ENCODE peak calls at places on chromosomes 12 and 14, in four cellular contexts. W is K562, J is HepG2, D is H1. U is an unnamed sample.

GRCh38 chr12:115914122-115914521 is 363.4 kb downstream of the MED13L start:
- DNase-seq in D (no peak), W (no peak), J (no peak), U (no peak)

GRCh38 chr12:97758586-97758985 is 296.0 kb downstream of the RMST start:
- DNase-seq in J (no peak), D (no peak), W (no peak), U (no peak)

GRCh38 chr14:87994974-87995373 is 2.0 kb upstream of the GALC start:
- DNase-seq in D (no peak), W (no peak), J (peak; percentile 13), U (no peak)

GRCh38 chr12:25197608-25198007 is 2.6 kb downstream of the ETFRF1 start:
- DNase-seq in J (no peak), W (no peak), D (no peak), U (no peak)

GRCh38 chr12:71477046-71477445 is 37.4 kb downstream of the LGR5 start:
- DNase-seq in W (no peak), D (no peak), J (no peak), U (no peak)

GRCh38 chr14:93859957-93860356 is 67.2 kb upstream of the FAM181A start:
- DNase-seq in W (no peak), D (no peak), J (no peak), U (no peak)

GRCh38 chr14:73802431-73803188 is 49.0 kb upstream of the PTGR2 start:
- DNase-seq in J (no peak), D (no peak), W (no peak), U (no peak)

GRCh38 chr12:113870035-113870434 is 96.1 kb downstream of the RBM19 start:
- DNase-seq in W (no peak), J (no peak), D (no peak), U (no peak)

GRCh38 chr12:131676544-131676943 is 34.3 kb upstream of the SFSWAP start:
- DNase-seq in W (no peak), D (no peak), J (no peak), U (no peak)

GRCh38 chr12:49903700-49904423 is at the start of gene FAIM2:
- DNase-seq in D (no peak), W (peak; percentile 72), J (no peak), U (no peak)

GRCh38 chr12:127278351-127278750 is 988.6 kb upstream of the TMEM132C start:
- DNase-seq in W (no peak), D (no peak), J (no peak), U (no peak)

GRCh38 chr12:109822951-109823411 is 10.2 kb downstream of the TRPV4 start:
- DNase-seq in J (peak; percentile 73), W (no peak), D (no peak), U (no peak)

GRCh38 chr12:74370608-74371216 is 166.9 kb upstream of the ATXN7L3B start:
- DNase-seq in W (no peak), D (no peak), J (no peak), U (no peak)

GRCh38 chr12:16454481-16454880 is 107.0 kb downstream of the MGST1 start:
- DNase-seq in W (no peak), D (no peak), J (no peak), U (no peak)

GRCh38 chr12:109736552-109737108 is 23.0 kb downstream of the FAM222A start:
- DNase-seq in J (peak; percentile 34), W (peak; percentile 80), D (no peak), U (no peak)

GRCh38 chr12:57765698-57766463 is 997 bp downstream of the CYP27B1 start:
- DNase-seq in J (no peak), D (no peak), W (no peak), U (no peak)

GRCh38 chr12:65333649-65334048 is 55.2 kb downstream of the MSRB3 start:
- DNase-seq in D (no peak), W (no peak), J (no peak), U (no peak)

GRCh38 chr12:65334534-65334933 is 56.1 kb downstream of the MSRB3 start:
- DNase-seq in J (no peak), D (no peak), W (no peak), U (no peak)

GRCh38 chr12:65331456-65331855 is 53.0 kb downstream of the MSRB3 start:
- DNase-seq in J (no peak), W (no peak), D (no peak), U (no peak)

GRCh38 chr12:65339161-65339560 is 60.7 kb downstream of the MSRB3 start:
- DNase-seq in D (no peak), J (no peak), W (no peak), U (no peak)

GRCh38 chr12:65335021-65335714 is 56.7 kb downstream of the MSRB3 start:
- DNase-seq in J (peak; percentile 86), W (no peak), D (no peak), U (peak; percentile 76)
- TF ChIP-seq SP1 in J (no peak), W (no peak), D (no peak), U (peak; percentile 47)

DNA sequence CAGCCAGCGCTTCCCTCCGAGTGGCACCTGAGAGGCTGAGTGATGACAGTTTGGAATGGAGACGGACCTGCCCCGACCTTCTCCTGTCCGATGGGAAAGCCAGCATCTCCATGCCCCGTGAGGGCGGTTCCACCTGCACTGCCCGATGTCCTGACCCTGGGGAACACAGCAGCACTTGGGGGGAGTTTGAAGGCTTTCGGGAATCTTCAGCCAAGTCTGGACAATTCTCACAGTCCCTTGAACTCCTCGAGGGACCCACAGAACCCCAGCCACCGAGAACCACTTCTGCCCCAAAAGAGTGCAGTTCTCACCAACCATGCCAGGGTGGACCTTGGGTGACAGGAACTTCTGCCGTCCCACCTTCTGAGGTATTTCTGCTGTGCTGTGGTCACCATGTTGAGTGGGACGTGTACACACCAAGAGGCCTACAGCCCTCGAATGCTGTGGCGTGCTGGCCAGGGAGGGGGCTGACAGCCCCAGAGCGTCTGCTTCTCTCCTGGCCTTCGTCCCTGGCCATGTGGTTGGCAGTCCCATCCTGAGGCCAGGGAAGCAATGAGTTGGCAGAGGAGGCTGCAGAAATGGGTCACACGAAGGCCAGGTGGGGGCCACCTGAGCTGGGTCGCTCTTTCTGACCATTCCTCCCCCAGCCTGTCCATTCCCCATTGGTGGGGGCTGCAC is 1.0 kb downstream of the CLBA1 start:
- DNase-seq in D (no peak), W (no peak), J (no peak), U (no peak)
- H3K9ac ChIP-seq in D (no peak overlapping the region), W (peak overlapping the region; percentile 88), J (peak overlapping the region; percentile 59), U (peak overlapping the region; percentile 96)

GRCh38 chr12:30805959-30806358 is 51.2 kb upstream of the CAPRIN2 start:
- DNase-seq in D (no peak), W (no peak), J (no peak), U (no peak)
- TF ChIP-seq ATF3 in D (no peak), W (no peak), J (no peak), U (no peak)

DNA sequence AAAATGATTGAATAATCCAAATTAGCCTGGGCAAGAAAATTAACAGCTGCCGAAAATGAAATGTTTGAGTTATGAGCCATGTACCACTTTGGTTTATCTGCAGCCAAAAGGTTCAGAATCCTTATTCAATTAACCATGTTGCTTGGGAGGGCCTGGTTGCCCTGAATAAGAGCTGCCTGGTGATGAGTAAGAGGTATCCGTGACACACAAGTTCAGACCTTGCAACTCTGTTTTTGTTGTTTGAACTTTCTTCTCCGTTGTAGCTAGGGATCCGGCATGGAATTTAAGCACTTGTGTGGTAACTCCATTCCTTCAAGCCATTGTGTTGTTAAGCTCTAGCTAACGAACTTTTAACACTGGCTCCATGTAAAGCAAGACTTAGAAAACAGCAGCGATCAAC is 35.7 kb downstream of the FOXA1 start:
- DNase-seq in J (no peak), D (no peak), W (no peak), U (no peak)
- TF ChIP-seq SP1 in J (no peak), D (no peak), W (no peak), U (no peak)

DNA sequence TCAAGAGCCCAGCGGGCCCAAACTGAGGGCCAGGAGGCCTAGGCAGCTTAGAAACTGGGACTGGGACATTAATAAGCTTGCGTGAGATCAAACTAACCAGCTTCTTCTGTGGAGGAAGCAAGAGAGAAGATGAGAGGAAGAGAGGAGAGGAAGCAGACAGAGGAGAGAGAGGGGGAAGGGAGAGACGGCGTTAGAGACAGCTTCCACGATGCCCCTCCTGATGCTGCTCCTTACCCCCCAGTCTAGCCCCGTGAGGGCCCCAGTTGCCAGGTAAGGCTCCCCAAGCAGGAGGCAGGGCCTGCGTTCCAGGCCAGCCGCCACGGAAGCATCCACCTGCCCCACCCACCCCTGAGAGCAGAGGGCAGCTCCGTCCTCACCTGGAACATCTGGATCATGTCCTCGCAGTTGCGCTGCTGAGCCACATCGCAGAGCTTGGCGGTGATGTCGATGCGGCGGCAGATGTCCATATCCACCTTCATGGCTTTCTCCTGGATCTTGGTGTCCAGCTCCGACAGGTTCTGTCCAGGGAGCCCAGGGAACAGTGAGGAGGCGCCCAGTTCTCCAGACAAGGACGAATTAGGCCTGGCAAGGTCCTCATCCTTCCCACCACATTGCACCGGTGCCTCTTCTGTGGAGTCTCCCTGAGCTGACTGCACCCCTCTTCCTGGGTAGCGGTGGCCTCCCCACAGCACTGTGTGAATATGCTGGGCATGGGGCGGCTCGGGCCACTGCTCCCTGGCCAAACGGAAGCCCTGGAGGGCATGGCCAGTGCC is 6.3 kb downstream of the IFFO1 start:
- DNase-seq in W (no peak), D (no peak), J (no peak), U (no peak)
- H3K9ac ChIP-seq in W (no peak overlapping the region), D (no peak overlapping the region), J (no peak overlapping the region), U (no peak overlapping the region)

DNA sequence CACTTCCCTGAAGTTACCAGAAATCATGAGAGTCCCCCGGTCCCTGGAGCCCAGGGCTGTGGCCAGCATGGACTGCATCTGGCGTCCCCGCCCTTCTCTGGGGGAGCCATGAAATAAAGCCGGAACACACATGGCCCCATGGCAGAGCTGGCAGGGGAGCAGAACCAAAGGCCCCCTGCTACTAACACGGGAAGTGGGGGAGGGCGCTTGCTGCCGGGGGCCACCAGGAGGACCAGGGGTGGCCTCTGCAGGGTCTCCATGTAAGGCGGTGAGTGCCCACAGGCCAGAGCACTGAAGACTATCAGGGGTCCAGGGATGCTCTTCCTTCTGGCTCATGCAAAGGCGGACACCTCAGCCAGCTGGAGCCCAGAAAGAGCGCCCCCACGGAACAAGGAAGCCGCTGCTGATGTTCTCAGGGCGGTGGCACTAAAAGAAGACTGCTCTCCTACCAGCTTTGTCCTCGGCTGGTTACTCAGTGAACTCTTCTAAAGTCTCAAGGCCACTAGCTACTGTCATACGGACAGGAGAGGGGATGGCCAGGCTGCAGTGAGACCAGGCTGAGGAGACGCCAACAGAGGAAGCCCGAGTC is 59.8 kb downstream of the CCDC88C start:
- DNase-seq in W (no peak), J (no peak), D (no peak), U (no peak)
- TF ChIP-seq ATF3 in W (no peak), J (no peak), D (no peak), U (no peak)

DNA sequence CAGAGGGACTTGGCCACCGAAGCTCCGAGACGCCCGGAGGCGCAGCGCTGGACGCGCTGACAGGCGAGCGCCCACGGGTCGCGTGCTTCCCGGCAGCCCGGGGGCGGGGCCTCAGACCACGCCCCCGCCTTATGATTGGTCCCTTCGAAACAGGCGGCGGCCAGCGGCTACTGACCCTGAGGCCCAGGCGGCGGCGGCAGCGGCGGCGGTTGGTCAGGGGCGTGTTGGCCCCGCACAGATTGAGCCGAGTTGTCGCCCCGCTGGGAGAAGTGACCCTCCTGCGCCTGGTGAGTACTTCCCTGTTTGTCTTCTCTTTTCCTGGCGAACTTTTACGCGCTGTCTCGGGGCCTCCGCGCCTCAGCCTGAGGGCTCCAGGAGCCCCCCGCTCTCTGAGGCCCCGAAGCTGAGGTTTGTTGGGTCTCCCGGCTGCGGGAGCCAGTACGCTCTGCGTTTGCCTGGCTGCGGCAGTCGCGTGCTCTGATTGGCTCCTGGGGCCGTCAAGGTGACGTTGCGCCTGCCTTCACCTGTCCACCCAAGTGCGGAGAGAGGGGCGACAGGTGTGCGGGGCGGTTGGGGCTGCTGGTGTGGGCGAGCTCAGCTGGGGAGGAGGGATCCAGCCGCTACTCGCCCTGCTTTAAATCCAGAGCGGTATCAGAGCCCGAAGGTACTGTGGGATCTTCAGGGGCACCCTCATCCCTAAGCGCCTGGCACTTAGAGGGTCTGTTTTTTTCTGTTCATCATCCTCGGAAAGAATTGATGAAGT is at the start of gene GAS2L3:
- DNase-seq in D (peak; percentile 58), J (peak; percentile 83), W (peak; percentile 86), U (peak; percentile 65)
- TF ChIP-seq SP1 in D (peak; percentile 60), J (peak; percentile 94), W (peak; percentile 71), U (peak; percentile 87)

U was measured in HCT116.